ENCODE peak calls at places on chromosomes 7 and 10, in seven cellular contexts. One of them, this sample, is unnamed.

GRCh38 chr7:34277801-34278195 is 372.5 kb downstream of the BMPER start:
- DNase-seq in HCT116: no peak
- DNase-seq in AG04449: no peak
- DNase-seq in left ventricle myocardium inferior: no peak
- DNase-seq in HFF-Myc: no peak
- DNase-seq in HL-60: no peak
- DNase-seq in A549: no peak
- DNase-seq in this sample: no peak

GRCh38 chr7:12401538-12402364 is 1.9 kb downstream of the VWDE start:
- DNase-seq in HCT116: no peak
- DNase-seq in AG04449: no peak
- DNase-seq in left ventricle myocardium inferior: no peak
- DNase-seq in HFF-Myc: no peak
- DNase-seq in HL-60: no peak
- DNase-seq in A549: no peak
- DNase-seq in this sample: no peak

GRCh38 chr7:131108212-131108980 is 219.3 kb upstream of the MKLN1 start:
- DNase-seq in HCT116: no peak
- DNase-seq in AG04449: no peak
- DNase-seq in left ventricle myocardium inferior: no peak
- DNase-seq in HFF-Myc: no peak
- DNase-seq in HL-60: no peak
- DNase-seq in A549: no peak
- DNase-seq in this sample: no peak

GRCh38 chr7:101736077-101736476 is 81.3 kb upstream of the CUX1 start:
- DNase-seq in HCT116: no peak
- DNase-seq in AG04449: no peak
- DNase-seq in left ventricle myocardium inferior: no peak
- DNase-seq in HFF-Myc: no peak
- DNase-seq in HL-60: no peak
- DNase-seq in A549: no peak
- DNase-seq in this sample: no peak

GRCh38 chr10:30188101-30188500 is 128.7 kb upstream of the JCAD start:
- DNase-seq in HCT116: no peak
- DNase-seq in AG04449: no peak
- DNase-seq in left ventricle myocardium inferior: no peak
- DNase-seq in HFF-Myc: no peak
- DNase-seq in HL-60: no peak
- DNase-seq in A549: no peak
- DNase-seq in this sample: no peak

GRCh38 chr7:125695631-125696030 is 766.0 kb upstream of the POT1 start:
- DNase-seq in HCT116: no peak
- DNase-seq in AG04449: no peak
- DNase-seq in left ventricle myocardium inferior: no peak
- DNase-seq in HFF-Myc: no peak
- DNase-seq in HL-60: no peak
- DNase-seq in A549: no peak
- DNase-seq in this sample: no peak

GRCh38 chr7:27714831-27715444 is 25.0 kb upstream of the TAX1BP1 start:
- DNase-seq in HCT116: no peak
- DNase-seq in AG04449: no peak
- DNase-seq in left ventricle myocardium inferior: no peak
- DNase-seq in HFF-Myc: no peak
- DNase-seq in HL-60: no peak
- DNase-seq in A549: no peak
- DNase-seq in this sample: peak; percentile 46

GRCh38 chr10:117541405-117541908 is 1.1 kb upstream of the EMX2 start:
- DNase-seq in HCT116: no peak
- DNase-seq in AG04449: peak; percentile 62
- DNase-seq in left ventricle myocardium inferior: no peak
- DNase-seq in HFF-Myc: no peak
- DNase-seq in HL-60: no peak
- DNase-seq in A549: no peak
- DNase-seq in this sample: no peak

GRCh38 chr7:1676550-1677071 is 6.5 kb downstream of the ELFN1 start:
- DNase-seq in HCT116: no peak
- DNase-seq in AG04449: no peak
- DNase-seq in left ventricle myocardium inferior: no peak
- DNase-seq in HFF-Myc: no peak
- DNase-seq in HL-60: no peak
- DNase-seq in A549: no peak
- DNase-seq in this sample: no peak

GRCh38 chr10:24706479-24707118 is 17.1 kb downstream of the ARHGAP21 start:
- DNase-seq in HCT116: no peak
- DNase-seq in AG04449: peak; percentile 87
- DNase-seq in left ventricle myocardium inferior: no peak
- DNase-seq in HFF-Myc: peak; percentile 69
- DNase-seq in HL-60: no peak
- DNase-seq in A549: peak; percentile 66
- DNase-seq in this sample: peak; percentile 56

GRCh38 chr10:124680675-124681074 is 63.5 kb downstream of the FAM53B start:
- DNase-seq in HCT116: no peak
- DNase-seq in AG04449: no peak
- DNase-seq in left ventricle myocardium inferior: peak; percentile 33
- DNase-seq in HFF-Myc: no peak
- DNase-seq in HL-60: peak; percentile 55
- DNase-seq in A549: no peak
- DNase-seq in this sample: no peak

GRCh38 chr7:17009007-17009719 is 127.4 kb upstream of the AGR3 start:
- DNase-seq in HCT116: peak; percentile 27
- DNase-seq in AG04449: no peak
- DNase-seq in left ventricle myocardium inferior: no peak
- DNase-seq in HFF-Myc: no peak
- DNase-seq in HL-60: no peak
- DNase-seq in A549: no peak
- DNase-seq in this sample: no peak

GRCh38 chr10:49071221-49071761 is 44.0 kb downstream of the VSTM4 start:
- DNase-seq in HCT116: no peak
- DNase-seq in AG04449: no peak
- DNase-seq in left ventricle myocardium inferior: no peak
- DNase-seq in HFF-Myc: no peak
- DNase-seq in HL-60: no peak
- DNase-seq in A549: no peak
- DNase-seq in this sample: peak; percentile 39

GRCh38 chr7:29957921-29958320 is 31.7 kb downstream of the SCRN1 start:
- DNase-seq in HCT116: no peak
- DNase-seq in AG04449: no peak
- DNase-seq in left ventricle myocardium inferior: no peak
- DNase-seq in HFF-Myc: no peak
- DNase-seq in HL-60: no peak
- DNase-seq in A549: no peak
- DNase-seq in this sample: no peak

GRCh38 chr10:28778524-28778923 is 101.2 kb downstream of the BAMBI start:
- DNase-seq in HCT116: no peak
- DNase-seq in AG04449: no peak
- DNase-seq in left ventricle myocardium inferior: no peak
- DNase-seq in HFF-Myc: no peak
- DNase-seq in HL-60: no peak
- DNase-seq in A549: no peak
- DNase-seq in this sample: no peak

GRCh38 chr10:49110684-49111319 is 4.5 kb downstream of the VSTM4 start:
- DNase-seq in HCT116: no peak
- DNase-seq in AG04449: no peak
- DNase-seq in left ventricle myocardium inferior: no peak
- DNase-seq in HFF-Myc: no peak
- DNase-seq in HL-60: no peak
- DNase-seq in A549: no peak
- DNase-seq in this sample: no peak

GRCh38 chr7:87709258-87709657 is 81.1 kb downstream of the RUNDC3B start:
- DNase-seq in HCT116: no peak
- DNase-seq in AG04449: no peak
- DNase-seq in left ventricle myocardium inferior: no peak
- DNase-seq in HFF-Myc: no peak
- DNase-seq in HL-60: no peak
- DNase-seq in A549: no peak
- DNase-seq in this sample: no peak

GRCh38 chr7:155093586-155093985 is 23.5 kb downstream of the HTR5A start:
- DNase-seq in HCT116: no peak
- DNase-seq in AG04449: no peak
- DNase-seq in left ventricle myocardium inferior: no peak
- DNase-seq in HFF-Myc: no peak
- DNase-seq in HL-60: no peak
- DNase-seq in A549: no peak
- DNase-seq in this sample: no peak

DNA sequence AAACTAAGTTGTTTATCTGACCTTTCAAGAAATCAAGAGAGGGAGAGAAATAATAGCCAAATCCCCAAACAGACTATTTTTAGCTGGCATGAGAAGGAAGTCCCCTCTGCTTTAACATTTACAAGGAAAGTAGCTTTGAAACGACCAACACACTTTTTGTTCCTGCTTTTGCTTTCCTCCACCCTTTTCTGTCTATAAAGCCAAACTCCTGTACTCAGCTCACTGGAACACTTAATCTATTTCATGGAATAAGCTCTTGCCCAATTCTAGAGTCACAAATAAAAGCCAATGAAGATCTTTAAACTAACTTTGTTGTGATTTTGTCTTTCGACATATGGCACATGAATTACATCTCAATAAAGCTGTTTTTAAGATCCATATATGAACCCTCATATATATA is 86.8 kb upstream of the CCDC71L start:
- DNase-seq in HCT116: no peak
- DNase-seq in AG04449: no peak
- DNase-seq in left ventricle myocardium inferior: no peak
- DNase-seq in HFF-Myc: no peak
- DNase-seq in HL-60: no peak
- DNase-seq in A549: no peak
- DNase-seq in this sample: no peak
- H3K4me3 ChIP-seq in HCT116: no peak overlapping the region
- H3K4me3 ChIP-seq in AG04449: no peak overlapping the region
- H3K4me3 ChIP-seq in left ventricle myocardium inferior: no peak overlapping the region
- H3K4me3 ChIP-seq in HFF-Myc: no peak overlapping the region
- H3K4me3 ChIP-seq in HL-60: no peak overlapping the region
- H3K4me3 ChIP-seq in A549: no peak overlapping the region
- H3K4me3 ChIP-seq in this sample: no peak overlapping the region

DNA sequence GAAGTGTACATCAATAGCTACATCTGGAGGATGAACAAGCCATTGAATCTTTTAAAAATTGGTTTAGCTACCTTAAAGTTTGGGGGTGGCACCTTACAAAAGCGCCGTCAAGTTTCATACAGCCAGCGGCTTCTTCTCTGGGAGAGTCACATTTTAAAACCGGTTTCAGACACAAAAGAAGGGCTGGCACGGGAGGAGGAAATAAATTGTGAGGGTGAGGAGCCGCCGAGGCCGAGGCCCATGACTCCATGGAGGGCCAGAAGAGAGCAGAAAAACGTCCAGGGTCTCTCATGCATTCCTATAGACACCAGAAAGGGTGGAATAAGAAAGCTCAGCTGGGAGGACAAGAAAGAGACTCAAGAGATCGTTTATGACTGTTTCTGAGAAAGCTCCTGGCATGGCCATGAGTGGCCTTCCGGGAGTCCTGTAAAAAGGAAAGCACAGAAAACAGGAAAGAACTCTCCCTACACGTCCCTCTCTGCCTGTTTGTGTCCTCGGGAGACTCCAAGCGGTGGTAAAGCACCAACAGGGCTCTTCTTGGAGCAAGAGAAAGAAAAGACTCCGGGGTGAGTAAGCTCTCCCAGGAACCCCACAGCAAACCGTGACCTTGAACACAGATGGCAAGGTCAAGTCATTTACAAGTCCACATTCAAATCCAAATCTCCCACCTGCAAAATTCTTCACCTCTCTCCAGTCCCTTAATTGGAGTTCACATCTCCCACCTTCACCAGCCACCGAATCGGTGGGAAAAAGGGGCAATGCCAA is 1.8 kb downstream of the FRAT2 start:
- DNase-seq in HCT116: no peak
- DNase-seq in AG04449: no peak
- DNase-seq in left ventricle myocardium inferior: no peak
- DNase-seq in HFF-Myc: peak; percentile 61
- DNase-seq in HL-60: peak; percentile 58
- DNase-seq in A549: no peak
- DNase-seq in this sample: peak; percentile 45
- TF ChIP-seq CTCF in HCT116: no peak
- TF ChIP-seq CTCF in AG04449: peak; percentile 54
- TF ChIP-seq CTCF in left ventricle myocardium inferior: peak; percentile 41
- TF ChIP-seq CTCF in HFF-Myc: peak; percentile 35
- TF ChIP-seq CTCF in HL-60: no peak
- TF ChIP-seq CTCF in A549: no peak
- TF ChIP-seq CTCF in this sample: peak; percentile 50

GRCh38 chr7:44138698-44139097 is 2.4 kb downstream of the MYL7 start:
- DNase-seq in HCT116: no peak
- DNase-seq in AG04449: no peak
- DNase-seq in left ventricle myocardium inferior: no peak
- DNase-seq in HFF-Myc: no peak
- DNase-seq in HL-60: no peak
- DNase-seq in A549: no peak
- DNase-seq in this sample: no peak

GRCh38 chr7:44142028-44142427 is 896 bp upstream of the MYL7 start:
- DNase-seq in HCT116: no peak
- DNase-seq in AG04449: no peak
- DNase-seq in left ventricle myocardium inferior: no peak
- DNase-seq in HFF-Myc: no peak
- DNase-seq in HL-60: no peak
- DNase-seq in A549: no peak
- DNase-seq in this sample: no peak

GRCh38 chr7:44139311-44140010 is 1.7 kb downstream of the MYL7 start:
- DNase-seq in HCT116: no peak
- DNase-seq in AG04449: no peak
- DNase-seq in left ventricle myocardium inferior: no peak
- DNase-seq in HFF-Myc: no peak
- DNase-seq in HL-60: no peak
- DNase-seq in A549: no peak
- DNase-seq in this sample: no peak

GRCh38 chr7:44141221-44141850 is at the start of gene MYL7:
- DNase-seq in HCT116: no peak
- DNase-seq in AG04449: no peak
- DNase-seq in left ventricle myocardium inferior: no peak
- DNase-seq in HFF-Myc: no peak
- DNase-seq in HL-60: no peak
- DNase-seq in A549: no peak
- DNase-seq in this sample: no peak

GRCh38 chr7:44140341-44140740 is 791 bp downstream of the MYL7 start:
- DNase-seq in HCT116: no peak
- DNase-seq in AG04449: no peak
- DNase-seq in left ventricle myocardium inferior: no peak
- DNase-seq in HFF-Myc: no peak
- DNase-seq in HL-60: no peak
- DNase-seq in A549: no peak
- DNase-seq in this sample: no peak
- H3K4me3 ChIP-seq in HCT116: no peak overlapping the region
- H3K4me3 ChIP-seq in AG04449: no peak overlapping the region
- H3K4me3 ChIP-seq in left ventricle myocardium inferior: peak overlapping the region; percentile 59
- H3K4me3 ChIP-seq in HFF-Myc: no peak overlapping the region
- H3K4me3 ChIP-seq in HL-60: no peak overlapping the region
- H3K4me3 ChIP-seq in A549: no peak overlapping the region
- H3K4me3 ChIP-seq in this sample: no peak overlapping the region

DNA sequence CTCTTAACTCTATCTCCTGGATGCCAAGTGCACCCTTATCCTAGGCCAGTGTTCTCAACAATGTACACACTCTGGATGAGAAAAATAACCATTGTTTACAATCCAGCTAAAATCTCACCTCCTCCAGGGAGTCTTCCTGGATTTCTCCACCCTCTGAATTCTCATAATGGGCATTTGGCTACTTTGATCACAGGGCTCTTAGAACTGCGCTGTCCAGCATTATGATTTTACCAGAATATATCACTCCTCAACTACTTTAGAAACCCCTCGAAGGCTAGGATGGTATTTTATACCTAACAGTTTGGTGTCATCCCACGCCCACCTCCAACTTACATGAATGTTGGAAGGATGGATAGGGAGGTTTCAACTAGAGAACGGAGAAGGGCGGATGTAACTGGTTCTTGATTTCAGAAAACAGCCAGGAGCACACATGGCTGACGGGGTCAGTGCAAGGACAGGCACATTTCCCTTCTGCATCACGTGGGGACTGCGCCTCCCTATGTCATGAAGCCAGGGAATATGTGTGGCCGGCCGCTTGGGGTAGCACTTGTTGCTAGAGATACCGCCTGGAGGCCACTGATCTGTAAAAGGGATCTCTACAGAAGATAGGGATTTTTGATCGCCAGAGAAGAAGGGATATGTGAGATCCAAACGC is 1.2 kb upstream of the ATP6V0E2 start:
- DNase-seq in HCT116: no peak
- DNase-seq in AG04449: peak; percentile 40
- DNase-seq in left ventricle myocardium inferior: peak; percentile 84
- DNase-seq in HFF-Myc: peak; percentile 78
- DNase-seq in HL-60: peak; percentile 63
- DNase-seq in A549: peak; percentile 99
- DNase-seq in this sample: peak; percentile 62
- TF ChIP-seq CTCF in HCT116: peak; percentile 24
- TF ChIP-seq CTCF in AG04449: peak; percentile 36
- TF ChIP-seq CTCF in left ventricle myocardium inferior: peak; percentile 46
- TF ChIP-seq CTCF in HFF-Myc: peak; percentile 22
- TF ChIP-seq CTCF in HL-60: no peak
- TF ChIP-seq CTCF in A549: no peak
- TF ChIP-seq CTCF in this sample: peak; percentile 23

This sample was measured in retinal pigment epithelial cell.